ENCODE peak calls at places on chromosomes 4 and X, in four cellular contexts. A is tibial nerve, K is thoracic aorta, J is mammary epithelial cell. S is an unnamed sample. For H3K9me3, the result is how much of the 10 kb centered on the place peaks cover.

GRCh38 chrX:119292445-119292844 is 56.4 kb downstream of the PGRMC1 start:
- DNase-seq in A (no peak), K (no peak), J (peak), S (no peak)

GRCh38 chr4:71029504-71029903 is 36.1 kb downstream of the DCK start:
- DNase-seq in A (no peak), K (no peak), J (no peak), S (no peak)

GRCh38 chr4:102447413-102447812 is 53.7 kb upstream of the NFKB1 start:
- DNase-seq in A (no peak), K (no peak), J (no peak), S (no peak)

GRCh38 chrX:154298312-154298711 is 2.7 kb downstream of the TKTL1 start:
- DNase-seq in A (no peak), K (no peak), J (peak), S (no peak)

GRCh38 chr4:40672528-40673522 is 43.2 kb upstream of the RBM47 start:
- DNase-seq in A (no peak), K (no peak), J (peak), S (no peak)

GRCh38 chrX:34810364-34810763 is 132.2 kb upstream of the FAM47B start:
- DNase-seq in A (no peak), K (no peak), J (peak), S (no peak)

GRCh38 chrX:47232803-47233332 is at the start of gene USP11:
- DNase-seq in A (no peak), K (no peak), J (no peak), S (no peak)

GRCh38 chr4:121675715-121676114 is 21.1 kb downstream of the ANXA5 start:
- DNase-seq in A (no peak), K (no peak), J (no peak), S (no peak)

GRCh38 chr4:176185068-176185467 is 10.3 kb downstream of the SPATA4 start:
- DNase-seq in A (no peak), K (no peak), J (peak), S (no peak)

GRCh38 chr4:146333187-146333894 is 119.0 kb downstream of the REELD1 start:
- DNase-seq in A (no peak), K (no peak), J (peak), S (no peak)

GRCh38 chr4:39936565-39937418 is 40.9 kb downstream of the PDS5A start:
- DNase-seq in A (no peak), K (no peak), J (peak), S (no peak)

GRCh38 chrX:13109811-13110210 is 65.4 kb upstream of the FAM9C start:
- DNase-seq in A (no peak), K (no peak), J (peak), S (no peak)

GRCh38 chrX:13898084-13898483 is 81.2 kb upstream of the GPM6B start:
- DNase-seq in A (peak), K (peak), J (peak), S (peak)

GRCh38 chrX:97446298-97446882 is 562.7 kb downstream of the RPA4 start:
- DNase-seq in A (no peak), K (no peak), J (no peak), S (no peak)

GRCh38 chr4:41369680-41370079 is 113.0 kb downstream of the UCHL1 start:
- DNase-seq in A (no peak), K (peak), J (no peak), S (peak)

GRCh38 chrX:65607070-65607742 is 60.2 kb upstream of the MSN start:
- DNase-seq in A (no peak), K (no peak), J (peak), S (no peak)

GRCh38 chrX:119696251-119696890 is 3.4 kb upstream of the SEPTIN6 start:
- DNase-seq in A (no peak), K (no peak), J (no peak), S (no peak)

GRCh38 chrX:154444001-154444754 is at the start of gene FAM50A:
- DNase-seq in A (peak), K (no peak), J (no peak), S (peak)

GRCh38 chr4:48340276-48340904 is 939 bp upstream of the SLAIN2 start:
- DNase-seq in A (no peak), K (no peak), J (peak), S (no peak)

GRCh38 chr4:113064244-113064643 is 14.8 kb downstream of the ANK2 start:
- DNase-seq in A (no peak), K (no peak), J (no peak), S (no peak)

GRCh38 chrX:105189093-105189492 is 31.4 kb downstream of the TEX13A start:
- DNase-seq in A (no peak), K (no peak), J (no peak), S (no peak)

GRCh38 chr4:105191621-105192210 is 45.0 kb downstream of the TET2 start:
- DNase-seq in A (no peak), K (no peak), J (peak), S (no peak)

GRCh38 chr4:163493643-163494359 is 689 bp upstream of the TMA16 start:
- DNase-seq in A (no peak), K (no peak), J (no peak), S (no peak)

GRCh38 chr4:13541720-13542576 is 2.4 kb downstream of the NKX3-2 start:
- DNase-seq in A (no peak), K (no peak), J (no peak), S (no peak)

GRCh38 chr4:73589261-73589847 is 30.9 kb downstream of the RASSF6 start:
- DNase-seq in A (no peak), K (no peak), J (peak), S (no peak)

GRCh38 chr4:150722908-150723362 is 141.0 kb downstream of the MAB21L2 start:
- DNase-seq in A (peak), K (peak), J (peak), S (peak)

GRCh38 chr4:150720973-150721518 is 139.1 kb downstream of the MAB21L2 start:
- DNase-seq in A (no peak), K (no peak), J (no peak), S (no peak)

GRCh38 chr4:150725957-150726523 is 144.1 kb downstream of the MAB21L2 start:
- DNase-seq in A (no peak), K (no peak), J (no peak), S (no peak)

GRCh38 chr4:150717952-150718351 is 136.0 kb downstream of the MAB21L2 start:
- DNase-seq in A (no peak), K (no peak), J (no peak), S (no peak)

GRCh38 chr4:150723727-150724411 is 141.9 kb downstream of the MAB21L2 start:
- DNase-seq in A (no peak), K (no peak), J (no peak), S (no peak)
- H3K9me3 ChIP-seq in A (under half), K (under half), J (under half), S (under half)

DNA sequence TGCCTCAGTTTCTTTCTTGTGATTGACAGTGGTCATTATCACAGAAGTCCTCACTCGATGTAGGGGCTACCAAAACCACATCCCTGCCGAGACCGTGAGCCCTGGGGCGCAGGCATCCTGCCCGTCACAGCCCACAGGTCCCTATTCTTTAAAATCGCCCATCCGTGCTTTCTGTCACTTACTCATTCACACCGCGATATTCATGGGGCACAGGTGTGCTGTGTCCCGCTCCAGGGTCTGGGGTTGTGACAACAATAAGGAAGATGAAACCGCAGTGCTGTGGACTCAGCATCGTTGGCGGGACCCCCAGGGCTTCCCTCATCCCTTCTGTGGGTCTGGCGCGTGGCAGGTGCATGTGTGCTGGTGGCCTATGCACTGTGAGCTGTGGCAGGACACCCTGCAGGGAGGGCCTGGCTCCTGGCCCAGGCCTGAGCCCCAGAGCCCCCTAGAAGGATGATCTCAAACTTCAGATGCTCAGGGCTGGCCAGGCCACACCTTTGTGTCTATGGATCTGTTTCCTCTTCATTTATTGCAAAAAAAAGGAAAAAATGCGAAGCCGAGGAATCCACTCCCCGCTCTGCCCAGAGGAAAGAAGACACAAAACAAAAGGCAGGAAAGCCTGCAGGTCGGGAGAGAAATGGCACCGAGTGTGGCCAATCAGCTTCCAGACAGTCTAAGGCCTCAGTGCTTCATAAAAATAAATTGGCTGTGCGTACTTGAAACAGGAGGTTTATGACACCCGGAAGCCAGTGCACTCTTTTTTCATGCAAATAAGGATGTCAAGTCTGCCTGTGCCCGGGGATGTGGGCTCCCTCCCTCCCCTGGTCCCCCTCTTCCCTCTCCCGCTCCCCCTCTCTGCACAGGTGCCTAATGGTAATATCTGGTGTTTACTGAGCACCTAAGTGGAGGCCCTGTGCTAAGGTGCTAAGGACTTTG is 109.5 kb upstream of the ADRA2C start:
- DNase-seq in A (no peak), K (no peak), J (no peak), S (no peak)
- H3K27ac ChIP-seq in A (no peak), K (peak), J (no peak), S (peak)

GRCh38 chr4:88280228-88280795 is 4.0 kb downstream of the PPM1K start:
- DNase-seq in A (no peak), K (no peak), J (no peak), S (no peak)

GRCh38 chr4:88275516-88275915 is 8.8 kb downstream of the PPM1K start:
- DNase-seq in A (no peak), K (no peak), J (no peak), S (no peak)

GRCh38 chr4:88276952-88277710 is 7.2 kb downstream of the PPM1K start:
- DNase-seq in A (no peak), K (no peak), J (no peak), S (no peak)

GRCh38 chr4:88275949-88276515 is 8.3 kb downstream of the PPM1K start:
- DNase-seq in A (no peak), K (no peak), J (no peak), S (no peak)

GRCh38 chr4:88277711-88278025 is 6.7 kb downstream of the PPM1K start:
- DNase-seq in A (no peak), K (no peak), J (no peak), S (no peak)
- H3K9me3 ChIP-seq in A (under half), K (under half), J (under half), S (under half)

DNA sequence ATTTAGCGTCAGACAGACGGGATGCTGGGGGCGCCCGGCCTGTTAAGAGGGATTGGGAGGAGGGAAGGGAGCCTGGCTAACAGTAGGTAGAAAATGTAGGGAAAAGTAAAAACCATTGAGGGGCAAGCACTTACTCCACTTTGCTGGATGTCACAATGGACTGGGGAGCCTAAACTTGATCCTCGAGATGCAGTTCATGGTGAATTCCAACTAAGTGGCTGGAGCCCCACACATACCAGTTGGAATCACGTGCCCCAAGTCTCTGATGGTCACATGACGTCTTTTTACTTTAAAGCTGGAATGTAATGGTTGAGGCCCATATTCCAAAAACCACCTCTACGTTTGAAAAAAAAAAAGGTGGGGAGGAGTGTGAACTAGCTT is 1.5 kb downstream of the PLS3 start:
- DNase-seq in A (no peak), K (no peak), J (peak), S (no peak)
- H3K27ac ChIP-seq in A (peak), K (peak), J (peak), S (peak)

DNA sequence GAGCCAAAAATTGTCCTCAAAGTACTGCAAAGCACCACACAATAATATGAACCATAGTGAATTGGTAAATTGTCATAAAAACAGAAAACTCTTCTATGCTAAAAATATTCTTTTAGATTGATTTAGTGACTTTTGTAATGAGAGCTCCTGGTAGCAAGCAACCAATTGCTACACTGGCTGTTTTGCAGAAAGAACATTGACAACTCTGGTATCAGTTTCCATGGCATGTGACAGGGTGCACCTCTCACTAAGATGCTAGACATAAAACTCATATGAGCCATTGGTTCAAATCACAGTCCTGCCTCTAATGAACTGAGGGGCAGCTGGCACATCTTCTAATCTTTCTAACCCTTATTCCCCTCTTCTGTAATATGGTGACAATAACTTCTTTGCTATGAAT is 212.2 kb downstream of the HS3ST1 start:
- DNase-seq in A (no peak), K (no peak), J (no peak), S (no peak)
- H3K9me3 ChIP-seq in A (under half), K (under half), J (under half), S (under half)

DNA sequence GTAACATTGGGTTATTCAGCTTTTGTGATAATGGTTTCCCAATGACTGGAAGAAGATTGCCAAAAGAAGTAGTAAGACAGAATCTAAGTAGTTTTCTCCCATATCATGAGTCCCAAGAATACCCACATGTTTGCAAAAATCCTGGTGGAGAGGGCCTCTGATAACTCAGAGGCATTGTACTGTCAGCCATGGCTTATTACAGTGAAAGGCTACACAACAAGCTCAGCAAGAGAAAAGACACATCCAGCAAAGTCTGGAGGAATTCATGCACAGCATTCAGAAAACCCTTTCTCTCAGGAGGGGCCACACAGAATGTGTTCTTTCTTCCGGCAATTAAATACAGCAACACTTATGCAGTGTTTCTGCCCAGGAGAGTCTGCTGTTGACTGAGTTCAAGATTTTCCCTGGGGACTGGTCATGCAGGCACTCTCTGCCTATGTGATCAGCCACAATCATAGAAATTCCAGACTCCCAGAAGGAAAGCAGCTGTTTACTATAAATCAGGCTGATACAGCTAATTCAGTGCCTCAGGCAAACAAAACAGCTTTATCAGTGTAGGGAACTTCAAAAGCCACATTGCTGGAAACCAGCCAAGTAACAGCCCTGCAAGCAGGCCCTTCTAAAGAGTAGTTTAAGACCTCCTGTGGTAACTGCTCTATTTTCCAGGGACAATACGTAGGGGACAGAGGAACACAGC is 937.1 kb downstream of the CCSER1 start:
- DNase-seq in A (no peak), K (no peak), J (peak), S (no peak)
- H3K27ac ChIP-seq in A (no peak), K (no peak), J (no peak), S (no peak)

DNA sequence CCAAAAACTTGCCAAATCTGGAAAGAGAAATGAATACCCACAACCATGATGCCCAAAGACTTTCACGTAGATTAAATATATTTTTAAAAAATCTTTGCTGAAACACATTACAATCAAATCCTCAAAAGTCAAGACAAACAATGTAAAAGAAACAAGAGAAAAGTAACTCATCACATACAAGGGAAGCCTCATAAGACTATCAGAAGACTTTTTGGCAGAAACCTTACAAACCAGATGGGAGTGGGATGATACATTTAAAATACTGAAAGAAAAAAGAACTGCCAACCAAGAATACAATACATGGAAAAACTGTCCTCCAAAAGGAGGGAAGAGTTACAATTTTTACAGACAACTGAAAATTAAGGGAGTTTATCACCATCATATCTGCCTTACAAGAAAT is 319.0 kb upstream of the INTU start:
- DNase-seq in A (no peak), K (no peak), J (no peak), S (no peak)
- H3K9me3 ChIP-seq in A (under half), K (under half), J (under half), S (under half)

DNA sequence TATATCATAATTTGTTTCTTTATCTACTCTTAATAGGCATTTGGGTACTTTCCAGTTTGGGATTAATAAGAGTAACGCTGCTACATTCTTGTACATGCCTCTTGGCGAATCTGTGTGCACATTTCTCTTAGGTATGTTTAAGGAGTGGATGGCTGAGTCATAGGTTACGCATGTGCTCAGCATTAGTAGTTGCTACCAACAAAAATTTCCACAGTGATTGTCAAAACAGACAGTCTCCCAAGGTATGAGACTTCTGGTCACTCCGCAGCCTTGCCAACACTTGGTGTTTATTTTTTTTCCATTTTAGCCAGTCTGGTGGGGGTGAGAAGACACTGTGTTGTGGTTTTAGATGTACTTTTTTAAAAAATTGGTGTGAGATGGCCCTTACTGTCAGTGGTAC is 44.6 kb downstream of the FGFBP1 start:
- DNase-seq in A (no peak), K (no peak), J (peak), S (no peak)
- H3K27ac ChIP-seq in A (no peak), K (no peak), J (peak), S (no peak)

DNA sequence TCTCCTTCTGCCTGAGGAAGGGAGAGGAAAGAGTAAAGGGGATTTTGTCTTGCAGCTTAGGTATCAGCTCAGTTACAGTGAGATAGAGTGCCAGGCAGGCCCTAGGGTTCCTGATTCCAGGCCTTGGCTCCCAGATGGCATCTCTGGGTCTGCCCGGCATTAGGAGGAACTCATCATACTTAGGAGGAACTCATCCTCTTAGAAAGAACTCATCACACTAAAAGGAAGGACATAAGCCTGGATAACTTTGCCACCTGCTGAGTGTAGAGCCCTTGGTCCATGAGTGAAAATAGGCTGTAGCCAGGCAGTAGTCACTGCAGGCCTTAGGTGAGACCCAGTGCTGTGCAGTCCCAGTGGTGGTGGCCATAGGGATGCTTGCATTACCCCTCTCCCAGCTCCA is 367.1 kb downstream of the PACRGL start:
- DNase-seq in A (no peak), K (no peak), J (no peak), S (no peak)
- H3K9me3 ChIP-seq in A (under half), K (under half), J (under half), S (under half)

GRCh38 chrX:56762220-56762619 is 33.2 kb downstream of the NBDY start:
- DNase-seq in A (no peak), K (no peak), J (no peak), S (no peak)
- H3K27ac ChIP-seq in A (no peak), K (no peak), J (no peak), S (no peak)

S was measured in ascending aorta.